ENCODE peak calls at places on chromosome 10, in seven cellular contexts. B is HCT116, K is endothelial cell of umbilical vein, F is prostate gland, L is GM12891, V is GM12878, D is H1. M is an unnamed sample.

GRCh38 chr10:101094113-101094512 is 32.3 kb downstream of the KAZALD1 start:
- DNase-seq in F (no peak), L (no peak), K (no peak), V (no peak), D (no peak), B (no peak), M (no peak)

GRCh38 chr10:97456034-97456685 is 10.2 kb downstream of the ZDHHC16 start:
- DNase-seq in D (no peak), V (no peak), B (no peak), K (no peak), L (no peak), F (no peak), M (no peak)

GRCh38 chr10:43076876-43077420 is at the start of gene RET:
- DNase-seq in V (no peak), D (no peak), B (no peak), K (no peak), L (peak), F (peak), M (no peak)

GRCh38 chr10:108421256-108421655 is 1256.8 kb upstream of the SORCS1 start:
- DNase-seq in F (no peak), D (no peak), K (no peak), B (no peak), V (no peak), L (no peak), M (no peak)

GRCh38 chr10:60290558-60290957 is 99.1 kb downstream of the ANK3 start:
- DNase-seq in K (no peak), D (no peak), F (no peak), V (no peak), B (no peak), L (no peak), M (no peak)

GRCh38 chr10:119737827-119738226 is 12.0 kb downstream of the INPP5F start:
- DNase-seq in V (no peak), F (no peak), K (peak), L (no peak), D (no peak), B (peak), M (no peak)

GRCh38 chr10:48404646-48405045 is 98.2 kb downstream of the MAPK8 start:
- DNase-seq in B (no peak), D (no peak), K (no peak), F (no peak), L (no peak), V (no peak), M (no peak)

GRCh38 chr10:86373828-86374227 is 7.2 kb upstream of the GRID1 start:
- DNase-seq in B (no peak), K (no peak), D (no peak), V (no peak), F (no peak), L (no peak), M (no peak)

GRCh38 chr10:96488161-96488935 is 25.4 kb downstream of the TLL2 start:
- DNase-seq in V (no peak), K (no peak), D (no peak), F (no peak), L (no peak), B (no peak), M (no peak)

GRCh38 chr10:96890580-96890979 is 58.5 kb downstream of the LCOR start:
- DNase-seq in D (no peak), V (no peak), B (no peak), F (no peak), L (no peak), K (no peak), M (no peak)

GRCh38 chr10:117168135-117168674 is 29.1 kb upstream of the KCNK18 start:
- DNase-seq in F (no peak), L (peak), K (peak), D (no peak), V (no peak), B (no peak), M (peak)

GRCh38 chr10:33352154-33352553 is 17.7 kb upstream of the NRP1 start:
- DNase-seq in D (no peak), V (no peak), L (no peak), F (no peak), K (peak), B (no peak), M (no peak)

GRCh38 chr10:117419921-117420320 is 44.7 kb upstream of the PDZD8 start:
- DNase-seq in B (no peak), D (no peak), F (no peak), V (no peak), K (peak), L (no peak), M (no peak)

GRCh38 chr10:81018898-81019890 is 481.5 kb downstream of the SH2D4B start:
- DNase-seq in B (peak), K (peak), L (no peak), F (peak), D (peak), V (no peak), M (peak)

GRCh38 chr10:88499569-88500470 is 83.3 kb downstream of the RNLS start:
- DNase-seq in V (no peak), D (no peak), L (no peak), B (no peak), F (no peak), K (peak), M (no peak)

GRCh38 chr10:59240581-59241183 is 64.2 kb downstream of the PHYHIPL start:
- DNase-seq in F (peak), K (peak), V (no peak), B (peak), D (no peak), L (no peak), M (no peak)

GRCh38 chr10:117294735-117295134 is 53.8 kb downstream of the SLC18A2 start:
- DNase-seq in L (no peak), V (no peak), F (no peak), B (no peak), K (no peak), D (no peak), M (no peak)

GRCh38 chr10:5991708-5992107 is 14.4 kb upstream of the IL15RA start:
- DNase-seq in D (no peak), B (no peak), F (no peak), K (no peak), L (no peak), V (no peak), M (no peak)

GRCh38 chr10:115830260-115830970 is 442.6 kb downstream of the GFRA1 start:
- DNase-seq in L (no peak), D (no peak), V (no peak), B (no peak), F (no peak), K (no peak), M (no peak)

GRCh38 chr10:20457656-20458055 is 439.5 kb downstream of the NEBL start:
- DNase-seq in K (no peak), V (no peak), B (no peak), F (no peak), D (no peak), L (no peak), M (no peak)

GRCh38 chr10:77553966-77554365 is 83.6 kb downstream of the KCNMA1 start:
- DNase-seq in V (no peak), K (no peak), D (no peak), B (no peak), F (no peak), L (no peak), M (no peak)

GRCh38 chr10:97307866-97308780 is 10.9 kb upstream of the FRAT1 start:
- DNase-seq in L (no peak), D (no peak), K (no peak), V (no peak), F (no peak), B (no peak), M (no peak)

GRCh38 chr10:97207756-97208346 is 22.1 kb upstream of the SLIT1 start:
- DNase-seq in D (no peak), B (no peak), K (no peak), F (no peak), V (no peak), L (no peak), M (no peak)

GRCh38 chr10:70664702-70665195 is 7.6 kb upstream of the ADAMTS14 start:
- DNase-seq in L (no peak), D (no peak), B (no peak), K (no peak), V (no peak), F (no peak), M (no peak)
- TF ChIP-seq POLR2AphosphoS5 in L (no peak), D (no peak), B (no peak), K (no peak), V (no peak), F (no peak), M (no peak)

DNA sequence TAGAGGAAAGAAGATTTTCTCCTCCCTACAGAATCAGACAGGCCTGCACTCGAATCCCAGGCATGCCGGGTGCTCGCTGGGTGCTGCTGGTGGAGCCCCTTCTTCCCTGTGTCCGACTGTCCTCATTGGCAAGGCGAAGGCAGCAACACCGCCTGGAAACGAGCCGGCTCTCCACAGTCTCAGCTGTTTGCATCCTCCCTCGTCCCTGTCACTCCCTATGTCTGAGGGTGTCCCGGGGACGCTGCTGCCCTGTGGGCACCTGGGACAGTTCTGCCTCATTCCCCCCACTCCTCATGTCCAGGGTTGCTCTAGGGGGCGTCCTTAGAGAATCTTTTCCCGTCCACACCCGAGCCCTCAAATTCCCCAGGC is 31.6 kb upstream of the TMEM72 start:
- DNase-seq in L (no peak), B (no peak), V (no peak), D (no peak), K (no peak), F (no peak), M (no peak)
- TF ChIP-seq POLR2A in L (no peak), B (no peak), V (no peak), D (no peak), K (no peak), F (no peak), M (no peak)

DNA sequence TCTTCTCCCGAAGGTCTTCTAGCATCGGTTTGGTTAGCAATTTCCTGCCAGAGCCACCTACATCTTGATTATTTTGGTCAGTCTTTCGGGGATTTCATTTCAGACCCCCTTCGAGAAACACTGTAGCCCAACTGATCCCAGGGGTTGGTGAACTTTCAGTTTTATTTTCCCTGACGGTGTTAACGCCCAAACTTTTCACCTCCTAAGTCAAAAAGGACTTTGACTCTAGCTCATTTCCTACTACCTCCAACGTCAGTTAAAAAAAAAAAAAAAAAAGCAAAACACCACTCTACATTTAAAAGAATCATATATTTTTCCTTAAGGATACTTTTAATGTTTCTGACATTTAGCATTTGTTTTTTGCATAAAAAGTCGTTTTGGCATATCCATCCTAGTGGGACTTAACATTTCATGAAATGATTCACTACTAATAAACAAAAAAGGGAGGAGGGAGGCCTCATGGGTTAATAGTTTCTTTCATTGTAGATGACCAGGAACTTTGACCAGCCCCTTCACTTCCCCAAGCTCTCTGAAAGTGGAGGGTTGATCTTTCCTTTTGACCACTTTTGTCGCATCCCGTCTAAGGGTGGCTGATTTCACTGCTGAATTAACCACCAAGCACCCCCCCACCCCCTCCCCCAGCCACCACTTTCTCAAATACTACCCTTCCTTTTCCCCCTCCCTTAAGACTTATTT is 771 bp upstream of the TCF7L2 start:
- DNase-seq in F (no peak), K (peak), B (no peak), L (no peak), V (no peak), D (no peak), M (no peak)
- TF ChIP-seq POLR2AphosphoS5 in F (no peak), K (no peak), B (no peak), L (no peak), V (no peak), D (no peak), M (no peak)

DNA sequence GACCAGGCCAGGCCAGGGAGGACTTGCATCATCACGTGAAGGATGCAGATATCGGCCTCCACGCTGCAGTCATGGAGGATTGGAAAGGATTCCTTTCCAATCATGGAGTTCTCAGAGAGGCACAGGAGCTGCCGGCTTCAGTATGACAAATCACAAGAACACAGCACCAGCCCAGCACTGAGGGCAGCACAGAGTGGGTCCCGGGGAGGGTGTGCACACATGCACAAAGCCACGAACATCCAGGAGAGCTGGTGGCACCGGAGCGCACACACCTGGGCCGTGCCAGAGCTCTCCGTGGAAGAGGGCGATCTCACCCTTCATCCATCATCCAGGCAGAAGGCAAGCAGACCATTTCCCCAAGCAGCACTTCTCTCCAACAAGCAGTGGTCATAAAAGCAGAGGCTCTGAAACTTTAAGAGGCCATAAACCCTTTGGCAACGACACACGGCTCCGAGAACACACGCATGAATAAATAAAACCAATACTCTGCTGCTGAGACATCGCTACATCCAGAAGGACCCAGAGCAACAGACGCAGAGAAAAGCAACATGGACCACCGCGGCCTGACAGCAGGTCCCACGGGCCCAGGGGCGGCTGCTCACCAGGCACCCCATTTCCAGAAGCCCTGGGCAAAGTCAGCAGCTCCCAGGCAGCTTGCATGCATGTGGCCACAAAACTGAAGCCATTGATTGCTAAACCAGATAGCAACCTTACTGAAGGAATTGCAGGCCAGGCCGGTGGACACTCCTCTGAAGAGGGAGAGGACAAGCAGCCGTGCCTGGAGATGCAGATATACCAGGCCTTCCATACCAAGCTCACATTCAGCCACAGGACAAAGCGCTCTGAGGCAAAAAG is 180.8 kb downstream of the USP6NL start:
- DNase-seq in F (peak), V (no peak), D (no peak), B (no peak), L (no peak), K (no peak), M (no peak)
- TF ChIP-seq POLR2A in F (no peak), V (no peak), D (no peak), B (no peak), L (no peak), K (no peak), M (no peak)

DNA sequence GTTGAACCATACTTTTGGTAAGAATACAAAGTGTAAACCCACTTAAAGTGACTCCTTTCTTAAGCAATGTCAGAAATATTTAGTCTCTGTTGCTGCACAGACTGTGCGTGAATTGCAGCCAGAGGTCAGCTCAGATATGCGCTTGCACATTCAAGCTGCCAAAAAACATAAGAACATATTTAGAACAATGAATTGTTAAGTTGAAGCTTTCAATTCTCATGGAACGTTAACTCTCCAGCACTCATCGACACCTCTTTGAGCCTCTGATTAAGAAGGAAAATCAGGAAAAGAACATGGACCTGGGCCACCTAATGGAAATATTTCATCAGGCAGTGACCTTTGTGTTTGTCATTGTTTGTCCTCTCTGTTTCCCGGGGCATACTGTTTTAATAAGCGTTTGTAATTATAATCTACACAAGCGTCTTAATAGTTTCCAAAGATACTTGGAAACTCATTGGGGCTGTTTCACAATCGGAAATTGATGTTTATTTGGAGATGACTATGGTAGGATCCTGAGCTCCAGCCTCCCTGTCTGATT is 193.0 kb upstream of the CELF2 start:
- DNase-seq in F (no peak), B (no peak), D (no peak), L (no peak), V (no peak), K (peak), M (no peak)
- TF ChIP-seq POLR2AphosphoS5 in F (no peak), B (no peak), D (no peak), L (no peak), V (no peak), K (no peak), M (no peak)

DNA sequence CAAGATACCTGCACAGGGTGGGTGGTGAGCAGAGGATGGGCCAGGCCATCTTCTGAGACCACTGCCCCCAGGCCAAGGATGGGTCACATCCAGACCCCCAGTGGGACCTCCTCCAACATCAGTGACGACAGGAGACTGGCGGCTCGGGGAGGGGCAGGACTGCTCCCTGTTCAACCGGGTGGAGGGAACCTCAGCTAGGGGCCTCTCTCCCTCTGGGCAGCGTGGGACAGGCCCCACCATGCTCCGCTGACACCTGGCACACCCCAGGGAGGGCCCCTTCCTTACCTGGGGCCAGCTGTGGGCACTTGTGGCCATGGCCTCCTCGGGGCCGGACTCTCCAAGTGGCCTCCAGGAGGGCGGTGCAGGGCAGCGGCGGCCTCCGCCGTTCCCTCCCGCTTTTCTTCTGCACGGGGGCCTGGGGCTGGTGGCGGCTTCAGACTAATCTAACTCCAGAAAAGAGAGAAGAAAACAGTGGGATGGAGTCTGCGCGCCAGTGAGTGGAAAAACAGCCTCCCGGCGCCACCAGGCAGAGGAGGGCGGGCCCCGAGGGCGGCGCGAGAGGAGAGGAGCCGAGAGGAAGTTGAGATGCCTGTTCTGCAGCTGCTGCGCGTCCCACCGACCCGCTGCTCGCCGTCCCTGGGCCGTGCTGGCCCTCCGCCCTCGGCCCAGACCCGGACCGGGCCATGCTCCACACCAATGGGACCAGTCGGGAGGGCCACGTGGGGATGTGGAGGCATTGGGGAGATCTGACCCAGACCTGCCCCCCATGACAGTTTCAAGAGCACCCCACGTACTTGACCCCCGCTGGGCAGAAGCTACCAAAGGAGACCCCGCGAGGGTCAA is at the start of gene CALHM2:
- DNase-seq in D (no peak), V (no peak), L (peak), F (peak), B (no peak), K (peak), M (peak)
- TF ChIP-seq POLR2A in D (no peak), V (peak), L (no peak), F (no peak), B (peak), K (no peak), M (peak)

M was measured in GM12892.